ENCODE peak calls at places on chromosome 3, in seven cellular contexts. One of them, this sample, is unnamed.

GRCh38 chr3:33911525-33912322 is 113.3 kb downstream of the PDCD6IP start:
- DNase-seq in GM04504: peak; percentile 13
- DNase-seq in pancreas: no peak
- DNase-seq in T-helper 2 cell: no peak
- DNase-seq in psoas muscle: no peak
- DNase-seq in stimulated activated CD8-positive, alpha-beta memory T cell treated with anti-CD3 and anti-CD28 coated beads, Interleukin-15, amount 100 ng/mL, for 24 hours: no peak
- DNase-seq in iris pigment epithelial cell: peak; percentile 83
- DNase-seq in this sample: no peak

GRCh38 chr3:142902356-142902755 is 13.5 kb upstream of the PCOLCE2 start:
- DNase-seq in GM04504: no peak
- DNase-seq in pancreas: no peak
- DNase-seq in T-helper 2 cell: no peak
- DNase-seq in psoas muscle: no peak
- DNase-seq in stimulated activated CD8-positive, alpha-beta memory T cell treated with anti-CD3 and anti-CD28 coated beads, Interleukin-15, amount 100 ng/mL, for 24 hours: no peak
- DNase-seq in iris pigment epithelial cell: no peak
- DNase-seq in this sample: no peak

GRCh38 chr3:51710631-51711351 is 3.9 kb downstream of the GRM2 start:
- DNase-seq in GM04504: no peak
- DNase-seq in pancreas: no peak
- DNase-seq in T-helper 2 cell: no peak
- DNase-seq in psoas muscle: no peak
- DNase-seq in stimulated activated CD8-positive, alpha-beta memory T cell treated with anti-CD3 and anti-CD28 coated beads, Interleukin-15, amount 100 ng/mL, for 24 hours: no peak
- DNase-seq in iris pigment epithelial cell: peak; percentile 5
- DNase-seq in this sample: no peak

GRCh38 chr3:177055557-177056290 is 141.6 kb downstream of the TBL1XR1 start:
- DNase-seq in GM04504: no peak
- DNase-seq in pancreas: no peak
- DNase-seq in T-helper 2 cell: no peak
- DNase-seq in psoas muscle: no peak
- DNase-seq in stimulated activated CD8-positive, alpha-beta memory T cell treated with anti-CD3 and anti-CD28 coated beads, Interleukin-15, amount 100 ng/mL, for 24 hours: no peak
- DNase-seq in iris pigment epithelial cell: peak; percentile 17
- DNase-seq in this sample: no peak

GRCh38 chr3:157089455-157090221 is 70.3 kb downstream of the CCNL1 start:
- DNase-seq in GM04504: no peak
- DNase-seq in pancreas: peak; percentile 56
- DNase-seq in T-helper 2 cell: no peak
- DNase-seq in psoas muscle: no peak
- DNase-seq in stimulated activated CD8-positive, alpha-beta memory T cell treated with anti-CD3 and anti-CD28 coated beads, Interleukin-15, amount 100 ng/mL, for 24 hours: no peak
- DNase-seq in iris pigment epithelial cell: peak; percentile 30
- DNase-seq in this sample: no peak

GRCh38 chr3:122392868-122393844 is 9.2 kb downstream of the FAM162A start:
- DNase-seq in GM04504: no peak
- DNase-seq in pancreas: peak; percentile 41
- DNase-seq in T-helper 2 cell: peak; percentile 13
- DNase-seq in psoas muscle: no peak
- DNase-seq in stimulated activated CD8-positive, alpha-beta memory T cell treated with anti-CD3 and anti-CD28 coated beads, Interleukin-15, amount 100 ng/mL, for 24 hours: no peak
- DNase-seq in iris pigment epithelial cell: peak; percentile 71
- DNase-seq in this sample: peak; percentile 13

GRCh38 chr3:42063886-42064285 is 27.3 kb upstream of the TRAK1 start:
- DNase-seq in GM04504: peak; percentile 96
- DNase-seq in pancreas: no peak
- DNase-seq in T-helper 2 cell: no peak
- DNase-seq in psoas muscle: no peak
- DNase-seq in stimulated activated CD8-positive, alpha-beta memory T cell treated with anti-CD3 and anti-CD28 coated beads, Interleukin-15, amount 100 ng/mL, for 24 hours: no peak
- DNase-seq in iris pigment epithelial cell: peak; percentile 65
- DNase-seq in this sample: no peak

GRCh38 chr3:128561504-128561903 is 68.5 kb upstream of the GATA2 start:
- DNase-seq in GM04504: no peak
- DNase-seq in pancreas: no peak
- DNase-seq in T-helper 2 cell: no peak
- DNase-seq in psoas muscle: no peak
- DNase-seq in stimulated activated CD8-positive, alpha-beta memory T cell treated with anti-CD3 and anti-CD28 coated beads, Interleukin-15, amount 100 ng/mL, for 24 hours: no peak
- DNase-seq in iris pigment epithelial cell: no peak
- DNase-seq in this sample: no peak

GRCh38 chr3:10619989-10620832 is 114.8 kb upstream of the ATP2B2 start:
- DNase-seq in GM04504: no peak
- DNase-seq in pancreas: no peak
- DNase-seq in T-helper 2 cell: no peak
- DNase-seq in psoas muscle: no peak
- DNase-seq in stimulated activated CD8-positive, alpha-beta memory T cell treated with anti-CD3 and anti-CD28 coated beads, Interleukin-15, amount 100 ng/mL, for 24 hours: no peak
- DNase-seq in iris pigment epithelial cell: no peak
- DNase-seq in this sample: no peak

GRCh38 chr3:144105542-144105941 is 133.9 kb downstream of the DIPK2A start:
- DNase-seq in GM04504: no peak
- DNase-seq in pancreas: no peak
- DNase-seq in T-helper 2 cell: no peak
- DNase-seq in psoas muscle: no peak
- DNase-seq in stimulated activated CD8-positive, alpha-beta memory T cell treated with anti-CD3 and anti-CD28 coated beads, Interleukin-15, amount 100 ng/mL, for 24 hours: no peak
- DNase-seq in iris pigment epithelial cell: no peak
- DNase-seq in this sample: no peak

GRCh38 chr3:14290631-14291385 is 111.6 kb upstream of the SLC6A6 start:
- DNase-seq in GM04504: no peak
- DNase-seq in pancreas: no peak
- DNase-seq in T-helper 2 cell: no peak
- DNase-seq in psoas muscle: no peak
- DNase-seq in stimulated activated CD8-positive, alpha-beta memory T cell treated with anti-CD3 and anti-CD28 coated beads, Interleukin-15, amount 100 ng/mL, for 24 hours: no peak
- DNase-seq in iris pigment epithelial cell: no peak
- DNase-seq in this sample: no peak

GRCh38 chr3:188926141-188926540 is 245.6 kb upstream of the TPRG1 start:
- DNase-seq in GM04504: no peak
- DNase-seq in pancreas: no peak
- DNase-seq in T-helper 2 cell: no peak
- DNase-seq in psoas muscle: no peak
- DNase-seq in stimulated activated CD8-positive, alpha-beta memory T cell treated with anti-CD3 and anti-CD28 coated beads, Interleukin-15, amount 100 ng/mL, for 24 hours: no peak
- DNase-seq in iris pigment epithelial cell: no peak
- DNase-seq in this sample: no peak

GRCh38 chr3:77342688-77343087 is 302.8 kb downstream of the ROBO2 start:
- DNase-seq in GM04504: no peak
- DNase-seq in pancreas: no peak
- DNase-seq in T-helper 2 cell: no peak
- DNase-seq in psoas muscle: no peak
- DNase-seq in stimulated activated CD8-positive, alpha-beta memory T cell treated with anti-CD3 and anti-CD28 coated beads, Interleukin-15, amount 100 ng/mL, for 24 hours: no peak
- DNase-seq in iris pigment epithelial cell: no peak
- DNase-seq in this sample: no peak

GRCh38 chr3:197584733-197585132 is 29.0 kb upstream of the BDH1 start:
- DNase-seq in GM04504: no peak
- DNase-seq in pancreas: no peak
- DNase-seq in T-helper 2 cell: no peak
- DNase-seq in psoas muscle: no peak
- DNase-seq in stimulated activated CD8-positive, alpha-beta memory T cell treated with anti-CD3 and anti-CD28 coated beads, Interleukin-15, amount 100 ng/mL, for 24 hours: no peak
- DNase-seq in iris pigment epithelial cell: no peak
- DNase-seq in this sample: no peak

GRCh38 chr3:49689046-49689886 is at the start of the genes MST1 and RNF123:
- DNase-seq in GM04504: peak; percentile 70
- DNase-seq in pancreas: peak; percentile 84
- DNase-seq in T-helper 2 cell: peak; percentile 89
- DNase-seq in psoas muscle: peak; percentile 93
- DNase-seq in stimulated activated CD8-positive, alpha-beta memory T cell treated with anti-CD3 and anti-CD28 coated beads, Interleukin-15, amount 100 ng/mL, for 24 hours: peak; percentile 90
- DNase-seq in iris pigment epithelial cell: peak; percentile 88
- DNase-seq in this sample: peak; percentile 83

GRCh38 chr3:30286007-30286669 is 320.3 kb upstream of the TGFBR2 start:
- DNase-seq in GM04504: peak; percentile 78
- DNase-seq in pancreas: peak; percentile 80
- DNase-seq in T-helper 2 cell: no peak
- DNase-seq in psoas muscle: peak; percentile 70
- DNase-seq in stimulated activated CD8-positive, alpha-beta memory T cell treated with anti-CD3 and anti-CD28 coated beads, Interleukin-15, amount 100 ng/mL, for 24 hours: no peak
- DNase-seq in iris pigment epithelial cell: peak; percentile 99
- DNase-seq in this sample: peak; percentile 88